ENCODE peak calls at places on chromosome 12, in eight cellular contexts. C is putamen; K is activated CD4-positive, alpha-beta T cell treated with anti-CD3 and anti-CD28 coated beads, Interleukin-2, amount 50 U/mL, for 1 hour; X is neural crest cell; A is neuronal stem cell; J is bronchial epithelial cell; W is mucosa of descending colon; H is NCI-H1105. Q is an unnamed sample.

GRCh38 chr12:22101749-22102243 is 55.8 kb downstream of the CMAS start:
- DNase-seq in C (peak), K (no peak), X (no peak), A (no peak), J (peak), W (no peak), H (no peak), Q (no peak)

GRCh38 chr12:75724913-75725312 is 213.5 kb upstream of the KRR1 start:
- DNase-seq in C (no peak), K (no peak), X (no peak), A (no peak), J (no peak), W (no peak), H (no peak), Q (no peak)

GRCh38 chr12:104790296-104791125 is 167.6 kb downstream of the SLC41A2 start:
- DNase-seq in C (no peak), K (peak), X (peak), A (peak), J (no peak), W (peak), H (no peak), Q (peak)

GRCh38 chr12:109868182-109869051 is 11.9 kb downstream of the GLTP start:
- DNase-seq in C (no peak), K (no peak), X (no peak), A (no peak), J (peak), W (no peak), H (no peak), Q (no peak)

GRCh38 chr12:19035552-19035951 is 94.0 kb upstream of the PLEKHA5 start:
- DNase-seq in C (no peak), K (no peak), X (no peak), A (no peak), J (peak), W (no peak), H (no peak), Q (no peak)

GRCh38 chr12:27975222-27976136 is 2.9 kb upstream of the PTHLH start:
- DNase-seq in C (no peak), K (no peak), X (peak), A (peak), J (peak), W (peak), H (no peak), Q (no peak)

GRCh38 chr12:42696424-42697149 is 107.0 kb upstream of the PRICKLE1 start:
- DNase-seq in C (no peak), K (no peak), X (no peak), A (no peak), J (no peak), W (peak), H (no peak), Q (no peak)

GRCh38 chr12:80912906-80913769 is 24.6 kb downstream of the LIN7A start:
- DNase-seq in C (no peak), K (no peak), X (no peak), A (no peak), J (peak), W (no peak), H (no peak), Q (no peak)

GRCh38 chr12:1896964-1897363 is 21.5 kb downstream of the CACNA2D4 start:
- DNase-seq in C (peak), K (no peak), X (no peak), A (no peak), J (no peak), W (no peak), H (no peak), Q (no peak)

GRCh38 chr12:48977290-48978281 is 536 bp upstream of the WNT1 start:
- DNase-seq in C (no peak), K (peak), X (peak), A (no peak), J (no peak), W (peak), H (no peak), Q (peak)

GRCh38 chr12:462936-463705 is 3.4 kb downstream of the B4GALNT3 start:
- DNase-seq in C (no peak), K (no peak), X (no peak), A (no peak), J (peak), W (peak), H (peak), Q (no peak)

GRCh38 chr12:124837958-124838803 is 25.5 kb downstream of the SCARB1 start:
- DNase-seq in C (peak), K (no peak), X (no peak), A (no peak), J (peak), W (peak), H (no peak), Q (no peak)

GRCh38 chr12:124700810-124701594 is 133.6 kb upstream of the NCOR2 start:
- DNase-seq in C (no peak), K (no peak), X (no peak), A (no peak), J (peak), W (no peak), H (no peak), Q (no peak)

GRCh38 chr12:113601656-113602263 is 130.1 kb upstream of the LHX5 start:
- DNase-seq in C (no peak), K (no peak), X (peak), A (peak), J (no peak), W (no peak), H (no peak), Q (no peak)

GRCh38 chr12:109458086-109458485 is 19.0 kb downstream of the KCTD10 start:
- DNase-seq in C (no peak), K (no peak), X (no peak), A (no peak), J (no peak), W (no peak), H (no peak), Q (no peak)

GRCh38 chr12:4540170-4540569 is 1.5 kb downstream of the RAD51AP1 start:
- DNase-seq in C (no peak), K (no peak), X (no peak), A (no peak), J (no peak), W (no peak), H (no peak), Q (no peak)

GRCh38 chr12:3325736-3326135 is 165.3 kb upstream of the PRMT8 start:
- DNase-seq in C (no peak), K (no peak), X (no peak), A (no peak), J (no peak), W (no peak), H (no peak), Q (no peak)

GRCh38 chr12:49807991-49808580 is 20.1 kb downstream of the NCKAP5L start:
- DNase-seq in C (no peak), K (no peak), X (no peak), A (no peak), J (no peak), W (no peak), H (no peak), Q (no peak)

GRCh38 chr12:18079541-18080230 is 10.3 kb downstream of the RERGL start:
- DNase-seq in C (no peak), K (no peak), X (no peak), A (no peak), J (peak), W (no peak), H (no peak), Q (no peak)

GRCh38 chr12:78674311-78675085 is 190.1 kb upstream of the SYT1 start:
- DNase-seq in C (no peak), K (no peak), X (no peak), A (no peak), J (peak), W (no peak), H (no peak), Q (no peak)

GRCh38 chr12:114683709-114684097 is 272 bp downstream of the TBX3 start:
- DNase-seq in C (no peak), K (no peak), X (no peak), A (no peak), J (no peak), W (no peak), H (no peak), Q (no peak)

GRCh38 chr12:19373569-19373968 is 65.7 kb upstream of the AEBP2 start:
- DNase-seq in C (no peak), K (no peak), X (no peak), A (no peak), J (peak), W (no peak), H (no peak), Q (no peak)

GRCh38 chr12:54286042-54286931 is 5.8 kb downstream of the HNRNPA1 start:
- DNase-seq in C (no peak), K (no peak), X (no peak), A (no peak), J (peak), W (no peak), H (no peak), Q (no peak)

GRCh38 chr12:74317078-74317581 is 220.5 kb upstream of the ATXN7L3B start:
- DNase-seq in C (peak), K (no peak), X (no peak), A (peak), J (peak), W (no peak), H (peak), Q (no peak)

GRCh38 chr12:76256341-76256740 is 91.9 kb downstream of the BBS10 start:
- DNase-seq in C (no peak), K (no peak), X (no peak), A (no peak), J (no peak), W (no peak), H (no peak), Q (no peak)

Q was measured in activated B cell treated with CpG ODN at 0.5 μM for 24 hours.